ENCODE peak calls at places on chromosomes 11 and 22, in four cellular contexts. P is K562, B is H1, K is HCT116. L is an unnamed sample.

GRCh38 chr11:118295834-118296454 is 8.6 kb upstream of the CD3E start:
- DNase-seq in P (peak), B (no peak), K (peak), L (peak)

GRCh38 chr11:2301631-2302272 is at the start of the genes C11orf21 and TSPAN32:
- DNase-seq in P (peak), B (no peak), K (no peak), L (peak)

GRCh38 chr11:130159657-130160459 is at the start of gene ST14:
- DNase-seq in P (no peak), B (no peak), K (no peak), L (no peak)

GRCh38 chr11:76680517-76681425 is 10.2 kb upstream of the LRRC32 start:
- DNase-seq in P (peak), B (peak), K (peak), L (peak)

GRCh38 chr11:134266841-134267251 is 9.3 kb upstream of the GLB1L3 start:
- DNase-seq in P (no peak), B (no peak), K (no peak), L (no peak)

GRCh38 chr11:196786-197731 is 4.2 kb downstream of the SCGB1C1 start:
- DNase-seq in P (no peak), B (no peak), K (no peak), L (no peak)

GRCh38 chr22:48483764-48484528 is 1343.7 kb downstream of the BRD1 start:
- DNase-seq in P (no peak), B (no peak), K (no peak), L (no peak)

GRCh38 chr22:39474351-39474991 is 17.7 kb downstream of the MGAT3 start:
- DNase-seq in P (peak), B (peak), K (no peak), L (no peak)

GRCh38 chr11:93613432-93613831 is 48.0 kb upstream of the CEP295 start:
- DNase-seq in P (no peak), B (no peak), K (no peak), L (no peak)

GRCh38 chr11:103051986-103052385 is 40.0 kb downstream of the DCUN1D5 start:
- DNase-seq in P (no peak), B (no peak), K (no peak), L (no peak)

DNA sequence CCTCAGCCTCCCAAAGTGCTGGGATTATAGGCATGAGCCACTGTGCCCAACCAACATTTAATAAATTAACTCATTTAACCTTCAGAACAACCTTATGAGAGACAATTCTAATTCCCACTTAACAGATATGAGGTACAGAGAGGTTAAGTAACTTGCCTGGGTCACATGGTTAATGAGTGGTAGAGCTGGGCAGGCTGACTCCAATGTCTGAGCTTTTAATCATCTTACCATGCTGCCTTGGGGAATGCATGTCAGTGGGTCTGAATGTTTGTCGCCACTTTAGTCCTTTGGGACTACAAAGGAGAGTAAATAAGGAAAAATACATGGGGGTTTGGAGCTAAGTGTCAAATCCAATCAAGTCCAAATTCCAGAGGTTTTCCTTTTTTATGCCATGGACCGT is 11.2 kb upstream of the PIK3C2A start:
- DNase-seq in P (no peak), B (no peak), K (no peak), L (no peak)
- TF ChIP-seq FOSL1 in P (no peak), B (no peak), K (no peak), L (no peak)

DNA sequence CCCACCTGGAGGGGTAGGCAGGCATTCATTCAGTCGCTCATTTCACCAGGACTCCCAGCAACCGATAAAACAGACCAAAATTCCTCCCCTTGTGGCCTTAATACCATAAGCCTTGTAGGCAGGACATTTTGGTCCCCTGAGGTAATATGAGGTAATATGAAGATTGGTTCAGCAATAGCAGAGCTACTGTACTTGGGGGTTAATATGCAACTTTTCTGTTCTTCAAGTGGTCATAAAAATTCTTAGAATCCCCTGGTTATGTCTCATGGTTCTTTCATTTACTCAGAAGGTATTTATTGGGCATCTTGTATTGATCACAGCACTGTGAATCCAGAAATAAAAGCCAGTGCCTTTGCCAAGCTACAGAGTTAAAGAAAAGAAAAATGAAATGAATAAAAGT is 29.8 kb downstream of the SHISA8 start:
- DNase-seq in P (no peak), B (no peak), K (no peak), L (no peak)
- TF ChIP-seq FOSL1 in P (no peak), B (no peak), K (no peak), L (no peak)

GRCh38 chr11:122808494-122808893 is 29.8 kb upstream of the CRTAM start:
- DNase-seq in P (no peak), B (no peak), K (no peak), L (no peak)
- TF ChIP-seq FOSL1 in P (no peak), B (no peak), K (no peak), L (no peak)

GRCh38 chr11:19959697-19960096 is 200.6 kb downstream of the DBX1 start:
- DNase-seq in P (no peak), B (no peak), K (no peak), L (no peak)

GRCh38 chr11:19961225-19961624 is 199.1 kb downstream of the DBX1 start:
- DNase-seq in P (no peak), B (no peak), K (no peak), L (no peak)

GRCh38 chr11:19962795-19963163 is 197.5 kb downstream of the DBX1 start:
- DNase-seq in P (no peak), B (no peak), K (no peak), L (no peak)

GRCh38 chr11:19963697-19964340 is 196.5 kb downstream of the DBX1 start:
- DNase-seq in P (no peak), B (no peak), K (no peak), L (no peak)

DNA sequence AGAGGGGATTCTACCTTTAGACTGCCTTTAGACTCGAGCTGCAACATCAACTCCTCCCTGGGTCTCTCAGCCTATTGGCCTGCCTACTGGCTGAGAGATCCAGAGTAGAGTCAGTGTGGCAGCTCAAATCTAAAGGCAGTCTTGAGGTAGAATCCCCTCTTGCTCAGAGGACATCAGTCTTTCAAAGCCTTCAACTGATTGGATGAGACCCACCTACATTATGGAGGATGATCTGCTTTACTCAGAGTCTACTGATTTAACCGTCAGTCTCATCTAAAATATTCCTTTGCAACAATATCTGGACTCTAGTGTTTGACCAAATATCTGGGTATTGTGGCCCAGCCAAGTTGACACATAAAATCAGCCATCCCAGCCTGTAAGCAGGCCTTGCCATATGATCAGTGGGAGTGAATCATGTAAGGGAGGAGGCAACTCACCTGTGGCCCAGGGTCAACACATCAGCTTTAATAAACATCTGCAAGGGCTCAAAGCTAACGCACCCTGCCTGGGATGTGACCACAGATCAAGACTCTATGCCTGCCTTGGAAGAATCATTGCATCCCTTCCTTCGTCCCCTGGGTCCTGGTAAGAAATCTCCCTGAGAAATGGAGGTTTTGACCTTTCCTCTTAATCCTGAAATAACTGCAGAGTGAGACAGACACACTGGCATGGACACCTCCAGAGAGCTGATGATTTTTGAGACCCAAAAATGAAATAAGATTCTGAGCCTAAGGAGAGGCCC is 198.1 kb downstream of the DBX1 start:
- DNase-seq in P (no peak), B (no peak), K (no peak), L (no peak)
- TF ChIP-seq FOSL1 in P (no peak), B (no peak), K (no peak), L (no peak)

DNA sequence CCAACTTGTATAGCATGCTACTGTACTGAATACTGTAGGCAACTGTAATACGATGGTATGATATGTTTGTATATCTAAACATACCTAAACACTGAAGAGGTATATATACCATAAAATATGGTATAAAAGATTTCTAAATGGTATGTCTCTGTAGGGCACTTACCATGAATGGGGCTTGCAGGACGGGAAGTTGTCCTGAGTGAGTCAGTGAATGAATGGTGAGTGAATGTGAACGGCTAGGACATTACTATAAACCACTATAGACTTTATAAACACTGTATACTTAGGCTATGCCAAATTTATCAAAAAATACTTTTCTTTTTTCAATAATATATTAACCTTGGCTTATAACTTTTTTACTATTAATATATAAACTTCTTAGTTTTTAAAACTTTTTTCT is 66.8 kb downstream of the ZC3H12C start:
- DNase-seq in P (no peak), B (no peak), K (no peak), L (no peak)
- TF ChIP-seq FOSL1 in P (no peak), B (no peak), K (no peak), L (no peak)

GRCh38 chr11:63766501-63767270 is 1.9 kb downstream of the ZFTA start:
- DNase-seq in P (no peak), B (no peak), K (no peak), L (peak)

GRCh38 chr11:63769044-63769718 is 606 bp upstream of the ZFTA start:
- DNase-seq in P (peak), B (no peak), K (no peak), L (no peak)

GRCh38 chr11:63768232-63769043 is at the start of gene ZFTA:
- DNase-seq in P (peak), B (no peak), K (no peak), L (no peak)

GRCh38 chr11:63765688-63766241 is 2.8 kb downstream of the ZFTA start:
- DNase-seq in P (no peak), B (no peak), K (no peak), L (no peak)

GRCh38 chr11:63767415-63768231 is 952 bp downstream of the ZFTA start:
- DNase-seq in P (peak), B (peak), K (peak), L (peak)
- TF ChIP-seq FOSL1 in P (no peak), B (no peak), K (no peak), L (no peak)

GRCh38 chr22:17097701-17098100 is 12.9 kb downstream of the IL17RA start:
- DNase-seq in P (no peak), B (no peak), K (no peak), L (no peak)

GRCh38 chr22:17096095-17096494 is 11.3 kb downstream of the IL17RA start:
- DNase-seq in P (no peak), B (no peak), K (no peak), L (no peak)

GRCh38 chr22:17100621-17101020 is 15.8 kb downstream of the IL17RA start:
- DNase-seq in P (no peak), B (no peak), K (no peak), L (no peak)

GRCh38 chr22:17097062-17097461 is 12.3 kb downstream of the IL17RA start:
- DNase-seq in P (no peak), B (no peak), K (no peak), L (no peak)

GRCh38 chr22:17098379-17098819 is 13.6 kb downstream of the IL17RA start:
- DNase-seq in P (peak), B (no peak), K (no peak), L (no peak)
- TF ChIP-seq FOSL1 in P (peak), B (no peak), K (no peak), L (no peak)

GRCh38 chr22:35329114-35329847 is 29.6 kb downstream of the TOM1 start:
- DNase-seq in P (no peak), B (no peak), K (no peak), L (no peak)

GRCh38 chr22:35333220-35333619 is 33.5 kb downstream of the TOM1 start:
- DNase-seq in P (no peak), B (no peak), K (no peak), L (no peak)

GRCh38 chr22:35327690-35328471 is 28.2 kb downstream of the TOM1 start:
- DNase-seq in P (no peak), B (no peak), K (no peak), L (no peak)

GRCh38 chr22:35328472-35328885 is 28.8 kb downstream of the TOM1 start:
- DNase-seq in P (no peak), B (no peak), K (no peak), L (peak)

GRCh38 chr22:35330258-35330861 is 30.7 kb downstream of the TOM1 start:
- DNase-seq in P (no peak), B (no peak), K (no peak), L (no peak)
- TF ChIP-seq FOSL1 in P (no peak), B (no peak), K (no peak), L (no peak)